ENCODE peak calls at places on chromosomes 6 and 20, in six cellular contexts. L, Q, W, E, D and V are unnamed samples.

GRCh38 chr6:36063318-36063717 is 35.7 kb downstream of the MAPK14 start:
- DNase-seq in L (no peak), D (no peak), Q (no peak), W (no peak), E (no peak), V (no peak)

GRCh38 chr20:34143951-34144350 is 31.9 kb upstream of the EIF2S2 start:
- DNase-seq in L (no peak), W (no peak), D (no peak), Q (no peak), E (no peak), V (no peak)

GRCh38 chr6:144586986-144587385 is 301.9 kb downstream of the UTRN start:
- DNase-seq in Q (no peak), D (no peak), E (no peak), L (no peak), W (no peak), V (no peak)

GRCh38 chr6:30100585-30101422 is 12.1 kb downstream of the TRIM31 start:
- DNase-seq in Q (no peak), D (no peak), W (peak), E (no peak), L (peak), V (peak)

GRCh38 chr20:22770240-22770800 is 185.9 kb upstream of the FOXA2 start:
- DNase-seq in D (no peak), Q (no peak), L (no peak), E (no peak), W (no peak), V (no peak)

GRCh38 chr20:11373391-11373790 is 544.3 kb upstream of the BTBD3 start:
- DNase-seq in Q (no peak), D (no peak), E (no peak), L (no peak), W (no peak), V (no peak)

GRCh38 chr20:4869290-4870193 is 131.8 kb downstream of the SLC23A2 start:
- DNase-seq in E (no peak), D (peak), Q (no peak), L (no peak), W (no peak), V (no peak)

GRCh38 chr6:116170358-116171057 is 44.6 kb upstream of the COL10A1 start:
- DNase-seq in Q (no peak), D (no peak), W (no peak), E (no peak), L (no peak), V (no peak)

GRCh38 chr6:36124881-36125280 is 5.4 kb upstream of the MAPK13 start:
- DNase-seq in W (peak), E (no peak), L (peak), Q (no peak), D (no peak), V (no peak)

GRCh38 chr6:53441035-53441493 is 92.3 kb upstream of the ELOVL5 start:
- DNase-seq in E (no peak), Q (no peak), D (no peak), L (no peak), W (no peak), V (no peak)

GRCh38 chr6:14035448-14035847 is 82.1 kb upstream of the CD83 start:
- DNase-seq in D (peak), Q (no peak), W (no peak), L (no peak), E (no peak), V (no peak)

GRCh38 chr20:38833154-38833856 is 27.8 kb downstream of the PPP1R16B start:
- DNase-seq in L (no peak), D (no peak), Q (no peak), E (no peak), W (no peak), V (no peak)

GRCh38 chr20:358891-359555 is 12.1 kb downstream of the NRSN2 start:
- DNase-seq in E (no peak), Q (no peak), D (no peak), W (no peak), L (no peak), V (no peak)

GRCh38 chr6:89221971-89222887 is 5.1 kb upstream of the GABRR1 start:
- DNase-seq in E (no peak), Q (no peak), W (no peak), L (no peak), D (no peak), V (no peak)

GRCh38 chr6:71681234-71681867 is 205.0 kb upstream of the RIMS1 start:
- DNase-seq in W (no peak), D (no peak), L (no peak), Q (no peak), E (no peak), V (no peak)